ENCODE peak calls at places on chromosomes 2 and 18, in nine cellular contexts. One of them, this sample, is unnamed.
A peak's percentile ranks its signal among the peaks of the same experiment; 100 is the strongest.

GRCh38 chr18:57644540-57644939 is 22.9 kb upstream of the NARS1 start:
- DNase-seq in CD8-positive, alpha-beta memory T cell: no peak
- DNase-seq in Panc1: no peak
- DNase-seq in RWPE2: no peak
- DNase-seq in HCT116: no peak
- DNase-seq in cardiac muscle cell: peak; percentile 49
- DNase-seq in mammary epithelial cell: no peak
- DNase-seq in pancreas: no peak
- DNase-seq in sigmoid colon: no peak
- DNase-seq in this sample: no peak

GRCh38 chr2:4256351-4256750 is 553.0 kb downstream of the DCDC2C start:
- DNase-seq in CD8-positive, alpha-beta memory T cell: no peak
- DNase-seq in Panc1: no peak
- DNase-seq in RWPE2: no peak
- DNase-seq in HCT116: no peak
- DNase-seq in cardiac muscle cell: no peak
- DNase-seq in mammary epithelial cell: no peak
- DNase-seq in pancreas: no peak
- DNase-seq in sigmoid colon: no peak
- DNase-seq in this sample: no peak

GRCh38 chr2:203534486-203535077 is 519 bp downstream of the RAPH1 start:
- DNase-seq in CD8-positive, alpha-beta memory T cell: peak; percentile 8
- DNase-seq in Panc1: no peak
- DNase-seq in RWPE2: peak; percentile 51
- DNase-seq in HCT116: no peak
- DNase-seq in cardiac muscle cell: peak; percentile 32
- DNase-seq in mammary epithelial cell: peak; percentile 39
- DNase-seq in pancreas: no peak
- DNase-seq in sigmoid colon: peak; percentile 72
- DNase-seq in this sample: peak; percentile 74

GRCh38 chr2:179555681-179556283 is 291.1 kb upstream of the SESTD1 start:
- DNase-seq in CD8-positive, alpha-beta memory T cell: no peak
- DNase-seq in Panc1: no peak
- DNase-seq in RWPE2: no peak
- DNase-seq in HCT116: no peak
- DNase-seq in cardiac muscle cell: no peak
- DNase-seq in mammary epithelial cell: no peak
- DNase-seq in pancreas: no peak
- DNase-seq in sigmoid colon: no peak
- DNase-seq in this sample: no peak

GRCh38 chr2:44962176-44962695 is 20.7 kb downstream of the SIX3 start:
- DNase-seq in CD8-positive, alpha-beta memory T cell: no peak
- DNase-seq in Panc1: no peak
- DNase-seq in RWPE2: no peak
- DNase-seq in HCT116: no peak
- DNase-seq in cardiac muscle cell: no peak
- DNase-seq in mammary epithelial cell: no peak
- DNase-seq in pancreas: no peak
- DNase-seq in sigmoid colon: no peak
- DNase-seq in this sample: no peak

GRCh38 chr2:238286987-238287386 is 1.4 kb downstream of the PER2 start:
- DNase-seq in CD8-positive, alpha-beta memory T cell: no peak
- DNase-seq in Panc1: no peak
- DNase-seq in RWPE2: no peak
- DNase-seq in HCT116: no peak
- DNase-seq in cardiac muscle cell: no peak
- DNase-seq in mammary epithelial cell: no peak
- DNase-seq in pancreas: peak; percentile 54
- DNase-seq in sigmoid colon: peak; percentile 63
- DNase-seq in this sample: peak; percentile 4

GRCh38 chr2:31863867-31864266 is 146.9 kb downstream of the MEMO1 start:
- DNase-seq in CD8-positive, alpha-beta memory T cell: no peak
- DNase-seq in Panc1: no peak
- DNase-seq in RWPE2: no peak
- DNase-seq in HCT116: no peak
- DNase-seq in cardiac muscle cell: no peak
- DNase-seq in mammary epithelial cell: no peak
- DNase-seq in pancreas: no peak
- DNase-seq in sigmoid colon: no peak
- DNase-seq in this sample: no peak

GRCh38 chr2:5453648-5454390 is 238.4 kb upstream of the SOX11 start:
- DNase-seq in CD8-positive, alpha-beta memory T cell: no peak
- DNase-seq in Panc1: peak; percentile 7
- DNase-seq in RWPE2: no peak
- DNase-seq in HCT116: no peak
- DNase-seq in cardiac muscle cell: no peak
- DNase-seq in mammary epithelial cell: peak; percentile 26
- DNase-seq in pancreas: no peak
- DNase-seq in sigmoid colon: no peak
- DNase-seq in this sample: no peak

GRCh38 chr18:48342125-48342524 is 67.1 kb downstream of the ZBTB7C start:
- DNase-seq in CD8-positive, alpha-beta memory T cell: no peak
- DNase-seq in Panc1: no peak
- DNase-seq in RWPE2: no peak
- DNase-seq in HCT116: no peak
- DNase-seq in cardiac muscle cell: no peak
- DNase-seq in mammary epithelial cell: no peak
- DNase-seq in pancreas: no peak
- DNase-seq in sigmoid colon: no peak
- DNase-seq in this sample: no peak

GRCh38 chr2:233627331-233628025 is 8.8 kb upstream of the UGT1A10 start:
- DNase-seq in CD8-positive, alpha-beta memory T cell: no peak
- DNase-seq in Panc1: no peak
- DNase-seq in RWPE2: no peak
- DNase-seq in HCT116: no peak
- DNase-seq in cardiac muscle cell: no peak
- DNase-seq in mammary epithelial cell: no peak
- DNase-seq in pancreas: no peak
- DNase-seq in sigmoid colon: no peak
- DNase-seq in this sample: no peak

GRCh38 chr2:120763516-120763915 is 27.8 kb downstream of the GLI2 start:
- DNase-seq in CD8-positive, alpha-beta memory T cell: no peak
- DNase-seq in Panc1: no peak
- DNase-seq in RWPE2: peak; percentile 37
- DNase-seq in HCT116: no peak
- DNase-seq in cardiac muscle cell: peak; percentile 47
- DNase-seq in mammary epithelial cell: no peak
- DNase-seq in pancreas: peak; percentile 6
- DNase-seq in sigmoid colon: peak; percentile 63
- DNase-seq in this sample: no peak

GRCh38 chr18:39341106-39341505 is 1775.5 kb upstream of the CELF4 start:
- DNase-seq in CD8-positive, alpha-beta memory T cell: no peak
- DNase-seq in Panc1: no peak
- DNase-seq in RWPE2: no peak
- DNase-seq in HCT116: no peak
- DNase-seq in cardiac muscle cell: no peak
- DNase-seq in mammary epithelial cell: no peak
- DNase-seq in pancreas: no peak
- DNase-seq in sigmoid colon: no peak
- DNase-seq in this sample: no peak

GRCh38 chr2:158828378-158829136 is 33.4 kb downstream of the DAPL1 start:
- DNase-seq in CD8-positive, alpha-beta memory T cell: no peak
- DNase-seq in Panc1: no peak
- DNase-seq in RWPE2: no peak
- DNase-seq in HCT116: no peak
- DNase-seq in cardiac muscle cell: peak; percentile 67
- DNase-seq in mammary epithelial cell: no peak
- DNase-seq in pancreas: no peak
- DNase-seq in sigmoid colon: no peak
- DNase-seq in this sample: peak; percentile 41

GRCh38 chr2:58702302-58702696 is 461.2 kb upstream of the FANCL start:
- DNase-seq in CD8-positive, alpha-beta memory T cell: no peak
- DNase-seq in Panc1: no peak
- DNase-seq in RWPE2: no peak
- DNase-seq in HCT116: no peak
- DNase-seq in cardiac muscle cell: peak; percentile 1
- DNase-seq in mammary epithelial cell: peak; percentile 73
- DNase-seq in pancreas: no peak
- DNase-seq in sigmoid colon: no peak
- DNase-seq in this sample: no peak

GRCh38 chr2:158586491-158586890 is 129.7 kb downstream of the PKP4 start:
- DNase-seq in CD8-positive, alpha-beta memory T cell: no peak
- DNase-seq in Panc1: no peak
- DNase-seq in RWPE2: no peak
- DNase-seq in HCT116: no peak
- DNase-seq in cardiac muscle cell: peak; percentile 74
- DNase-seq in mammary epithelial cell: peak; percentile 59
- DNase-seq in pancreas: no peak
- DNase-seq in sigmoid colon: no peak
- DNase-seq in this sample: no peak

GRCh38 chr2:69592511-69592910 is 51.0 kb downstream of the AAK1 start:
- DNase-seq in CD8-positive, alpha-beta memory T cell: no peak
- DNase-seq in Panc1: no peak
- DNase-seq in RWPE2: no peak
- DNase-seq in HCT116: no peak
- DNase-seq in cardiac muscle cell: no peak
- DNase-seq in mammary epithelial cell: no peak
- DNase-seq in pancreas: no peak
- DNase-seq in sigmoid colon: no peak
- DNase-seq in this sample: no peak

GRCh38 chr2:39264733-39265132 is 21.0 kb upstream of the CDKL4 start:
- DNase-seq in CD8-positive, alpha-beta memory T cell: no peak
- DNase-seq in Panc1: no peak
- DNase-seq in RWPE2: no peak
- DNase-seq in HCT116: no peak
- DNase-seq in cardiac muscle cell: no peak
- DNase-seq in mammary epithelial cell: no peak
- DNase-seq in pancreas: no peak
- DNase-seq in sigmoid colon: no peak
- DNase-seq in this sample: no peak

GRCh38 chr2:66574701-66575624 is 140.0 kb downstream of the MEIS1 start:
- DNase-seq in CD8-positive, alpha-beta memory T cell: no peak
- DNase-seq in Panc1: no peak
- DNase-seq in RWPE2: no peak
- DNase-seq in HCT116: no peak
- DNase-seq in cardiac muscle cell: peak; percentile 91
- DNase-seq in mammary epithelial cell: peak; percentile 66
- DNase-seq in pancreas: peak; percentile 73
- DNase-seq in sigmoid colon: peak; percentile 92
- DNase-seq in this sample: peak; percentile 77

GRCh38 chr18:43303376-43303775 is 26.1 kb upstream of the SYT4 start:
- DNase-seq in CD8-positive, alpha-beta memory T cell: no peak
- DNase-seq in Panc1: peak; percentile 7
- DNase-seq in RWPE2: no peak
- DNase-seq in HCT116: no peak
- DNase-seq in cardiac muscle cell: no peak
- DNase-seq in mammary epithelial cell: peak; percentile 34
- DNase-seq in pancreas: no peak
- DNase-seq in sigmoid colon: no peak
- DNase-seq in this sample: no peak

GRCh38 chr2:123468071-123468470 is 557.0 kb upstream of the CNTNAP5 start:
- DNase-seq in CD8-positive, alpha-beta memory T cell: no peak
- DNase-seq in Panc1: no peak
- DNase-seq in RWPE2: no peak
- DNase-seq in HCT116: no peak
- DNase-seq in cardiac muscle cell: peak; percentile 48
- DNase-seq in mammary epithelial cell: peak; percentile 76
- DNase-seq in pancreas: no peak
- DNase-seq in sigmoid colon: no peak
- DNase-seq in this sample: no peak

GRCh38 chr2:9552491-9553178 is 3.0 kb downstream of the ADAM17 start:
- DNase-seq in CD8-positive, alpha-beta memory T cell: no peak
- DNase-seq in Panc1: no peak
- DNase-seq in RWPE2: no peak
- DNase-seq in HCT116: no peak
- DNase-seq in cardiac muscle cell: peak; percentile 89
- DNase-seq in mammary epithelial cell: peak; percentile 94
- DNase-seq in pancreas: no peak
- DNase-seq in sigmoid colon: no peak
- DNase-seq in this sample: no peak

GRCh38 chr2:105144128-105144940 is 97.2 kb upstream of the GPR45 start:
- DNase-seq in CD8-positive, alpha-beta memory T cell: no peak
- DNase-seq in Panc1: no peak
- DNase-seq in RWPE2: no peak
- DNase-seq in HCT116: no peak
- DNase-seq in cardiac muscle cell: no peak
- DNase-seq in mammary epithelial cell: no peak
- DNase-seq in pancreas: no peak
- DNase-seq in sigmoid colon: no peak
- DNase-seq in this sample: no peak

GRCh38 chr2:53600835-53601234 is 166.8 kb upstream of the CHAC2 start:
- DNase-seq in CD8-positive, alpha-beta memory T cell: no peak
- DNase-seq in Panc1: no peak
- DNase-seq in RWPE2: no peak
- DNase-seq in HCT116: no peak
- DNase-seq in cardiac muscle cell: no peak
- DNase-seq in mammary epithelial cell: peak; percentile 31
- DNase-seq in pancreas: no peak
- DNase-seq in sigmoid colon: no peak
- DNase-seq in this sample: no peak

GRCh38 chr2:10890706-10891270 is 20.9 kb upstream of the KCNF1 start:
- DNase-seq in CD8-positive, alpha-beta memory T cell: no peak
- DNase-seq in Panc1: no peak
- DNase-seq in RWPE2: no peak
- DNase-seq in HCT116: no peak
- DNase-seq in cardiac muscle cell: no peak
- DNase-seq in mammary epithelial cell: no peak
- DNase-seq in pancreas: no peak
- DNase-seq in sigmoid colon: no peak
- DNase-seq in this sample: no peak
- H3K27me3 ChIP-seq in CD8-positive, alpha-beta memory T cell: no peaks in the 10 kb centered on the region
- H3K27me3 ChIP-seq in Panc1: peaks cover 16% of the 10 kb centered on the region
- H3K27me3 ChIP-seq in RWPE2: no peaks in the 10 kb centered on the region
- H3K27me3 ChIP-seq in HCT116: peaks cover 2% of the 10 kb centered on the region
- H3K27me3 ChIP-seq in cardiac muscle cell: no peaks in the 10 kb centered on the region
- H3K27me3 ChIP-seq in mammary epithelial cell: no peaks in the 10 kb centered on the region
- H3K27me3 ChIP-seq in pancreas: no peaks in the 10 kb centered on the region
- H3K27me3 ChIP-seq in sigmoid colon: no peaks in the 10 kb centered on the region
- H3K27me3 ChIP-seq in this sample: no peaks in the 10 kb centered on the region

GRCh38 chr2:96642564-96643350 is at the start of gene FER1L5:
- DNase-seq in CD8-positive, alpha-beta memory T cell: no peak
- DNase-seq in Panc1: no peak
- DNase-seq in RWPE2: no peak
- DNase-seq in HCT116: peak; percentile 31
- DNase-seq in cardiac muscle cell: peak; percentile 86
- DNase-seq in mammary epithelial cell: no peak
- DNase-seq in pancreas: peak; percentile 37
- DNase-seq in sigmoid colon: no peak
- DNase-seq in this sample: no peak
- H3K4me3 ChIP-seq in CD8-positive, alpha-beta memory T cell: no peak within 1 kb of the TSS
- H3K4me3 ChIP-seq in Panc1: no peak within 1 kb of the TSS
- H3K4me3 ChIP-seq in RWPE2: peak within 1 kb of the TSS; percentile 17
- H3K4me3 ChIP-seq in HCT116: peak within 1 kb of the TSS; percentile 56
- H3K4me3 ChIP-seq in cardiac muscle cell: peak within 1 kb of the TSS; percentile 25
- H3K4me3 ChIP-seq in mammary epithelial cell: no peak within 1 kb of the TSS
- H3K4me3 ChIP-seq in pancreas: peak within 1 kb of the TSS; percentile 29
- H3K4me3 ChIP-seq in sigmoid colon: no peak within 1 kb of the TSS
- H3K4me3 ChIP-seq in this sample: peak within 1 kb of the TSS; percentile 16

GRCh38 chr2:173606619-173607305 is 252.1 kb downstream of the CDCA7 start:
- DNase-seq in CD8-positive, alpha-beta memory T cell: no peak
- DNase-seq in Panc1: no peak
- DNase-seq in RWPE2: no peak
- DNase-seq in HCT116: no peak
- DNase-seq in cardiac muscle cell: no peak
- DNase-seq in mammary epithelial cell: no peak
- DNase-seq in pancreas: no peak
- DNase-seq in sigmoid colon: no peak
- DNase-seq in this sample: no peak
- H3K4me1 ChIP-seq in CD8-positive, alpha-beta memory T cell: no peaks in the 10 kb centered on the region
- H3K4me1 ChIP-seq in Panc1: no peaks in the 10 kb centered on the region
- H3K4me1 ChIP-seq in RWPE2: no peaks in the 10 kb centered on the region
- H3K4me1 ChIP-seq in HCT116: no peaks in the 10 kb centered on the region
- H3K4me1 ChIP-seq in cardiac muscle cell: no peaks in the 10 kb centered on the region
- H3K4me1 ChIP-seq in mammary epithelial cell: no peaks in the 10 kb centered on the region
- H3K4me1 ChIP-seq in pancreas: peaks cover 5% of the 10 kb centered on the region
- H3K4me1 ChIP-seq in sigmoid colon: no peaks in the 10 kb centered on the region
- H3K4me1 ChIP-seq in this sample: peaks cover 10% of the 10 kb centered on the region

GRCh38 chr2:185241556-185241955 is 497.0 kb upstream of the FSIP2 start:
- DNase-seq in CD8-positive, alpha-beta memory T cell: no peak
- DNase-seq in Panc1: no peak
- DNase-seq in RWPE2: no peak
- DNase-seq in HCT116: no peak
- DNase-seq in cardiac muscle cell: no peak
- DNase-seq in mammary epithelial cell: no peak
- DNase-seq in pancreas: no peak
- DNase-seq in sigmoid colon: no peak
- DNase-seq in this sample: no peak
- H3K27me3 ChIP-seq in CD8-positive, alpha-beta memory T cell: no peaks in the 10 kb centered on the region
- H3K27me3 ChIP-seq in Panc1: no peaks in the 10 kb centered on the region
- H3K27me3 ChIP-seq in RWPE2: no peaks in the 10 kb centered on the region
- H3K27me3 ChIP-seq in HCT116: no peaks in the 10 kb centered on the region
- H3K27me3 ChIP-seq in cardiac muscle cell: no peaks in the 10 kb centered on the region
- H3K27me3 ChIP-seq in mammary epithelial cell: no peaks in the 10 kb centered on the region
- H3K27me3 ChIP-seq in pancreas: no peaks in the 10 kb centered on the region
- H3K27me3 ChIP-seq in sigmoid colon: no peaks in the 10 kb centered on the region
- H3K27me3 ChIP-seq in this sample: no peaks in the 10 kb centered on the region

This sample was measured in SJSA1.